ENCODE peak calls at places on chromosomes 3 and 15, in four cellular contexts. N is SK-N-SH, U is WTC11, G is K562. Y is an unnamed sample.
A peak's percentile ranks its signal among the peaks of the same experiment; 100 is the strongest.

GRCh38 chr15:65289261-65289854 is 2.7 kb upstream of the PARP16 start:
- DNase-seq in N (no peak), U (no peak), G (no peak), Y (no peak)

GRCh38 chr3:198108756-198109155 is 148.7 kb downstream of the LMLN start:
- DNase-seq in N (no peak), U (no peak), G (no peak), Y (no peak)

GRCh38 chr3:181772166-181772565 is 60.4 kb downstream of the SOX2 start:
- DNase-seq in N (no peak), U (no peak), G (no peak), Y (no peak)

GRCh38 chr3:51676102-51676640 is 5.1 kb downstream of the TEX264 start:
- DNase-seq in N (no peak), U (no peak), G (no peak), Y (no peak)

GRCh38 chr3:47976135-47976758 is 40.0 kb downstream of the MAP4 start:
- DNase-seq in N (no peak), U (no peak), G (no peak), Y (no peak)

GRCh38 chr3:85259748-85260147 is 301.0 kb downstream of the CADM2 start:
- DNase-seq in N (no peak), U (no peak), G (no peak), Y (no peak)

GRCh38 chr3:106518516-106518915 is 649.7 kb upstream of the CBLB start:
- DNase-seq in N (no peak), U (no peak), G (no peak), Y (no peak)

GRCh38 chr3:51057111-51057510 is 328.0 kb upstream of the MANF start:
- DNase-seq in N (no peak), U (no peak), G (no peak), Y (no peak)

GRCh38 chr3:76668653-76669052 is 371.2 kb upstream of the ROBO2 start:
- DNase-seq in N (no peak), U (no peak), G (no peak), Y (no peak)

GRCh38 chr15:81301815-81302399 is 22.0 kb downstream of the STARD5 start:
- DNase-seq in N (no peak), U (no peak), G (no peak), Y (no peak)

GRCh38 chr15:55823191-55823670 is 80.3 kb upstream of the PRTG start:
- DNase-seq in N (no peak), U (no peak), G (no peak), Y (no peak)

GRCh38 chr3:124882749-124883148 is 4.4 kb downstream of the ITGB5 start:
- DNase-seq in N (no peak), U (no peak), G (no peak), Y (no peak)

GRCh38 chr3:851098-851790 is 241.6 kb upstream of the CNTN6 start:
- DNase-seq in N (no peak), U (no peak), G (no peak), Y (peak; percentile 25)

GRCh38 chr3:119588112-119588511 is 8.8 kb downstream of the ADPRH start:
- DNase-seq in N (no peak), U (no peak), G (no peak), Y (no peak)

GRCh38 chr3:195812366-195812765 is 637 bp upstream of the MUC4 start:
- DNase-seq in N (no peak), U (no peak), G (no peak), Y (no peak)

GRCh38 chr3:4906107-4906621 is 73.1 kb upstream of the BHLHE40 start:
- DNase-seq in N (peak; percentile 47), U (no peak), G (peak; percentile 50), Y (no peak)

GRCh38 chr15:63157891-63158431 is 684 bp upstream of the RPS27L start:
- DNase-seq in N (peak; percentile 80), U (no peak), G (peak; percentile 69), Y (peak; percentile 59)

GRCh38 chr3:100975714-100976113 is 17.5 kb downstream of the ABI3BP start:
- DNase-seq in N (no peak), U (no peak), G (no peak), Y (no peak)

GRCh38 chr3:37024092-37024491 is 30.8 kb downstream of the MLH1 start:
- DNase-seq in N (peak; percentile 12), U (no peak), G (no peak), Y (no peak)
- TF ChIP-seq TEAD4 in N (no peak), U (no peak), G (no peak), Y (no peak)

DNA sequence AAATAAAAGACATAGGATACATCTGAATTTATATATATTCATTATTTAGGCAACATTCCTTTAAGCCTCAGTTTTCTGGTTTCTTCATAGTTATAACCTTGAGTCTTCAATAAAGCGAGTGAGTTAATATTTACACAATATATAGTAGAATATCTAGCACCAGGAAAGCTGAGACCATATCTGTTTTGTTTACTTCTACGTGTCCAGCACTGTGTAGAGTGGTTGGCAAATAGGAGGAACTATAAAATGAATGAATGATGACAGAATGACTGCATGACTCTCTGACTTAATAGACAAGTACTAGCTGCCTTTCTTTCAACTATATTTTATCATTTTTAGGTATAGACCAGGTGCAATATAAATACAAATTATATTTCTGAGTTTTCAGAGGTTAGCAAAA is 197.8 kb upstream of the RBMS3 start:
- DNase-seq in N (no peak), U (no peak), G (no peak), Y (no peak)
- TF ChIP-seq TEAD4 in N (no peak), U (no peak), G (no peak), Y (no peak)

DNA sequence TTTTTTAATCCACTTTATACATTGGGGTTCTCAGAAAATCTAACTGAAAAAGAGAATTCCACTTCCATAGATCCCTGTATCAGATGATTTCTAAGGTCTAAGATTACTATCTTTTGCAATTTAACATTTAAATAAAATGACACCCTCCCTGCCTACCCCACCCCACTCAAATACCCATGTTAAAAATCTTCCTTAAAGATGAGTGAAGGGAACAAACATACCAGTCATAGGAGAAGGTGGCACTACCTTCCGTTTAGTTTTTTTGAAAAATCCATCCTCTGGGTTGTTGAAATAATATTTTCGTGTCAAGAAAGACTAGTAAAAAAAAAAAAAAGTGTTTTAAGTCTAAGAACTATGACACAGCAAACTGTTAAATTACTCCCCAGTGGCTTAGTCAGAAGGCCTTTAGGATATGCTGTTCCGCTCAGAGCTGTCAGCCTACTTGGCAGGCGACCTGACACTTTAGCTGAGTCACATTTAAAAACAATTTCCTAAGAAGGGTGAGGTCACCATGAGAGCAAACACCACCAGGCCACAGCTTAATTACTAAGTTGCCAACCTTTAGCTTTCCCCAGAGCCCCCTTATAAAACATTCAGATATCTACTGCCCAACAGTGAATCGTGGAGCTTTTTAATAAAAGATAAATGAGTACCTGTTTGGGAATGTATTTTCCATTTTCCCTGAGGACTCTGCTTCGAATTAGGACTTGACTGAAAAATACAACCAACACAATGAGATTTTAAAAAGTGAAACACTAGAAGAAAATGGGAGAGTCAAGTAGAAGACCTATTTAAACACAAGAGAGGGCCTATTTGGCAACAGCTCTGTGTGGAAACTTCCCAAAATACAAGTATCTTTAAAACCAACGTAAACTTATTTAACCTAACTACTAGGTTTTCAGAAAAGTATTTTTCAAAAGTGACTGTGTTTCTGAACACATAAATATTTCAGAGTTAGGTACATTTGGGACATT is 9.6 kb downstream of the EMC3 start:
- DNase-seq in N (no peak), U (no peak), G (peak; percentile 87), Y (no peak)
- TF ChIP-seq TEAD4 in N (no peak), U (no peak), G (no peak), Y (no peak)

DNA sequence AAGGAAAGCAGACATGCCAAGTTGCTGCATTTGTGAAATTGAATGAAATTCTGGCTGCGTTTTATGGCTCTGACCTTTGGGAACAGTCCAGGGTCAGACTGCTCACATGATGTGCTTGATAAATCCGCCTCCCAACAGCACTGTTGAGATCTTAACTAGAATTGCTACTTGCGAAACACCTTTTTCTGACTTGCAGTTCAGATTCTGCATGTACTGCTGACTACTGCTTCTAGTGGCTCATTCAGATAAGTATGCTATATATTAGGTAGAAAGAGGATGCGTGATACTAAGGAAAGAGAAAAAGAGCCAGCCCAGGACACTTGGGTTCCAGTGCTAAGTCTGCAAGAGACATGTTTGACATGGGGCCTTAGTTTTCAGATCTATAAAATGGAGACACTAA is 129.4 kb downstream of the LPP start:
- DNase-seq in N (no peak), U (no peak), G (no peak), Y (no peak)
- TF ChIP-seq TEAD4 in N (no peak), U (no peak), G (no peak), Y (no peak)

DNA sequence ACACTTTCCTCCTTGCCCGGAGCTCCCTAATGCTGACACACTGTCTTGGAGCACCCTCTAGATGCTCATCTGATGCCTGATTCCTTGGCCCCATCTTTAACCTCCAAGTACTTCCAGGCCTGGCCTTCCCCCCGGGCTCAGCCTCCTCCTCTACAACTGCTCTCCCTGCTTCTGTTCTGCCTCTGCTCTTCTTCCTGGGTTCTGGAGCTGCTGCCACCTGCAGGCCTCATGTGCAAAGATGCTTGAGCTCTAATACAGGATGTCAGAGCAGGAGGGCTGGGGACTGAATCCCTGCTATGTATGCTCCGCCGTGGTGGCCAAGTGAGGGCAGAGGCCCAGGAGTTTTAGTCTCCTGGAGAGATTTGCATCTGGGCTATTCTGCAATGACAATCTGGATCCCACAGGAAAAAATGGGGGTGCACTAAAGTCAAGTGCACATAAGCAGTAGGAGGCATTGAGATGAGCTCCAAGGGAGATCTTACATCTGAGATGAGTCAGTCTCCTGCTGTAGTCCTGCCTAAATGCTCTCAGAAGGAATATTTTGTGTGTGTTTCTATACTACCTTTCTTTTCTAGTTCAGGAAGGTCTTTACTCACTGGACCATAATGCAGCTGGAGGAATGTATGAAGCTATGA is 296.3 kb downstream of the UACA start:
- DNase-seq in N (peak; percentile 75), U (peak; percentile 54), G (peak; percentile 40), Y (peak; percentile 56)
- TF ChIP-seq TEAD4 in N (no peak), U (no peak), G (no peak), Y (no peak)

DNA sequence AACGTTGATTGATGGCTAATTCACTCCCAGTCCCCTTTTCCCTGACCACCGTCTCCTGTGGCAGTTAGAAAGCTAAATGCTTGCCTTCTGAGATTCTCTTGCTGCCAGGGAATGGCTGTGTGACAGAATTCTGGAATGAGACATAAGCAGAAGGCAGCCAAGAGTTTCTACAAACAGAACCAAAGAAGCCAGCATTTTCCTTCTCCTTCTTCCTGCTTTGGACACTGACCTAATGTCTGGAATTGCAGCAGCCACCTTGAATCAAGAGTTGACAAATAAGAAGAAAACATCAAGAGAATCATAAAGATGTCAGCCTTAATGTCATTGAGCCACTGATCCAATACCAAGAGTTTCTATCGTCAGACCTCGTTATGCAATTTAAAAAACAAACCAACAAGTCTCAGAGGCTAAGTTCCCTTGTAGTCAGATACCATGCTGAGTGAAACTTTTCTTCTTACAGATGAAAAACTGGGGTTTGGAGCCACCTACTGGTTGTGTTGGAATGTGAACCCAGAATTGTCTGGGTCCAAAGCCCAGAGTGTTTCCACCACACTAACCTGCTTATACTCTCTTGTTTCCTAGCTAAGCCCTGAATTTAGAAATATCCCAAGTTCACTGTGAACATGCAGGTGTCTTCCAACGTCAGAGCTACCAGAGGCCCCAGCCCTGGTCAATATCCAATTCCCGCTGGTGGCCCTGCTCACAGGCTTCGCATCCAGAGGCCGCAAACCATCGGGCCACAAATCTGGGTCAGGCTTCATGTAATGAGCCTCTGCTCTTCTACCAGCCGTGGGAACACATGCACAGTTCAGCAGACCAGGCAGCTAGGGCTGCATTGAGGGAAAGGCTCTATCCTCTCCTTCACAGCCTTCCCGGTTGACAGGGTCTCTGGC is 42.5 kb downstream of the MCF2L2 start:
- DNase-seq in N (peak; percentile 47), U (peak; percentile 48), G (peak; percentile 59), Y (peak; percentile 72)
- TF ChIP-seq TEAD4 in N (no peak), U (no peak), G (no peak), Y (peak; percentile 58)

GRCh38 chr15:94269954-94270353 is 38.6 kb downstream of the MCTP2 start:
- DNase-seq in N (no peak), U (no peak), G (no peak), Y (no peak)
- TF ChIP-seq TEAD4 in N (no peak), U (no peak), G (no peak), Y (no peak)

Y was measured in H1.